ENCODE peak calls at places on chromosomes 11 and 22, in nine cellular contexts. A, N, B, P, V, S, J, Z and W are unnamed samples.

GRCh38 chr11:130721736-130722135 is 194.5 kb downstream of the SNX19 start:
- DNase-seq in S (peak), A (no peak), N (no peak), V (no peak), P (no peak), B (no peak), Z (no peak), J (peak), W (no peak)

GRCh38 chr11:130527648-130528300 is 79.3 kb downstream of the ADAMTS15 start:
- DNase-seq in J (peak), N (no peak), V (no peak), P (no peak), A (peak), S (peak), B (no peak), Z (no peak), W (no peak)

GRCh38 chr22:31295831-31296230 is 3.5 kb upstream of the PIK3IP1 start:
- DNase-seq in Z (no peak), V (no peak), P (no peak), S (no peak), J (peak), B (no peak), A (no peak), N (peak), W (no peak)

GRCh38 chr22:40276877-40277823 is 69.2 kb upstream of the ADSL start:
- DNase-seq in S (peak), J (peak), A (no peak), Z (no peak), V (no peak), B (peak), P (no peak), N (no peak), W (no peak)

GRCh38 chr22:39253427-39254070 is 8.8 kb upstream of the PDGFB start:
- DNase-seq in B (peak), Z (no peak), J (peak), S (peak), V (peak), N (peak), A (peak), P (peak), W (peak)

GRCh38 chr11:75428301-75428724 is 4.7 kb downstream of the KLHL35 start:
- DNase-seq in V (peak), P (peak), N (peak), A (peak), S (peak), B (peak), J (peak), Z (peak), W (no peak)

GRCh38 chr11:114447444-114447843 is 8.2 kb downstream of the REXO2 start:
- DNase-seq in Z (no peak), S (no peak), A (no peak), B (no peak), N (no peak), J (no peak), V (no peak), P (no peak), W (no peak)

GRCh38 chr22:32080904-32081303 is 37.8 kb downstream of the SLC5A1 start:
- DNase-seq in J (peak), V (no peak), P (no peak), Z (no peak), B (no peak), A (peak), S (peak), N (peak), W (peak)

GRCh38 chr22:49882519-49883293 is 29.1 kb downstream of the ZBED4 start:
- DNase-seq in J (peak), B (no peak), S (no peak), P (no peak), N (no peak), V (no peak), Z (no peak), A (no peak), W (no peak)

GRCh38 chr11:44766112-44766971 is 39.6 kb downstream of the TSPAN18 start:
- DNase-seq in A (no peak), P (no peak), S (no peak), B (peak), N (peak), V (peak), J (peak), Z (no peak), W (no peak)

GRCh38 chr11:96044747-96045146 is 120.8 kb upstream of the MTMR2 start:
- DNase-seq in A (no peak), P (no peak), J (no peak), V (no peak), S (no peak), B (no peak), Z (no peak), N (no peak), W (no peak)

GRCh38 chr11:124896071-124896750 is 1.5 kb downstream of the ROBO4 start:
- DNase-seq in A (no peak), S (peak), V (no peak), J (no peak), N (no peak), B (no peak), P (no peak), Z (peak), W (no peak)

GRCh38 chr22:22682807-22683667 is 38.6 kb downstream of the GGTLC2 start:
- DNase-seq in B (no peak), Z (no peak), P (no peak), S (peak), A (no peak), V (no peak), N (no peak), J (peak), W (no peak)

GRCh38 chr11:63592975-63593395 is 21.2 kb downstream of the PLAAT3 start:
- DNase-seq in A (peak), V (no peak), B (no peak), N (no peak), J (peak), P (no peak), S (peak), Z (no peak), W (no peak)

GRCh38 chr11:82890941-82891340 is 9.3 kb downstream of the PRCP start:
- DNase-seq in V (no peak), Z (no peak), P (no peak), J (no peak), S (no peak), B (no peak), N (no peak), A (no peak), W (no peak)
- H3K27ac ChIP-seq in V (no peak), Z (no peak), P (no peak), J (no peak), S (no peak), B (no peak), N (no peak), A (no peak), W (no peak)

GRCh38 chr11:27506200-27507182 is at the start of gene LIN7C:
- DNase-seq in B (peak), N (peak), A (peak), V (peak), J (peak), Z (peak), S (peak), P (peak), W (peak)
- TF ChIP-seq CTCF in B (peak), N (no peak), A (no peak), V (no peak), J (peak), Z (no peak), S (no peak), P (no peak), W (no peak)

DNA sequence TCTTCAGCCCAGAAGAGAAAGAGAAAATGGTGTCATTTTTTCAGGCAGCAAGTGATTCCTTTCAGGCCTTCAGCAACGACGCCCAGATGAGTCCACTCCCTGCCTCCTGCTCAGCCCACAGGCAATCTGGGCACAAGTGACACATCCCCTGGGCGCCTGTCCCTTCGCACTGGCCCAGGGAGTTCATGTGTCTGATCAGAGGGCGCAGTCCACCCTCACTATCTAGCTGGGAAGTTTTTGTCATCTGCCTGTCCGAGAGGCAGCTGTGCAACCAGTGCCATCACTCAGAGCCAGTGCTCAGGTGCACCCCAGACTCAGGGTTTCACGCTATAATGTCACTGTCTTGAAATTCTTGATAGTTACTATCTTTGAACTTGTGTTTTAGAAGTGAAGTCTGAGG is 1.4 kb upstream of the KCNQ1OT1 start:
- DNase-seq in S (no peak), J (no peak), P (peak), V (no peak), B (no peak), Z (peak), N (no peak), A (no peak), W (no peak)
- H3K27ac ChIP-seq in S (no peak), J (no peak), P (peak), V (no peak), B (peak), Z (peak), N (peak), A (no peak), W (peak)

DNA sequence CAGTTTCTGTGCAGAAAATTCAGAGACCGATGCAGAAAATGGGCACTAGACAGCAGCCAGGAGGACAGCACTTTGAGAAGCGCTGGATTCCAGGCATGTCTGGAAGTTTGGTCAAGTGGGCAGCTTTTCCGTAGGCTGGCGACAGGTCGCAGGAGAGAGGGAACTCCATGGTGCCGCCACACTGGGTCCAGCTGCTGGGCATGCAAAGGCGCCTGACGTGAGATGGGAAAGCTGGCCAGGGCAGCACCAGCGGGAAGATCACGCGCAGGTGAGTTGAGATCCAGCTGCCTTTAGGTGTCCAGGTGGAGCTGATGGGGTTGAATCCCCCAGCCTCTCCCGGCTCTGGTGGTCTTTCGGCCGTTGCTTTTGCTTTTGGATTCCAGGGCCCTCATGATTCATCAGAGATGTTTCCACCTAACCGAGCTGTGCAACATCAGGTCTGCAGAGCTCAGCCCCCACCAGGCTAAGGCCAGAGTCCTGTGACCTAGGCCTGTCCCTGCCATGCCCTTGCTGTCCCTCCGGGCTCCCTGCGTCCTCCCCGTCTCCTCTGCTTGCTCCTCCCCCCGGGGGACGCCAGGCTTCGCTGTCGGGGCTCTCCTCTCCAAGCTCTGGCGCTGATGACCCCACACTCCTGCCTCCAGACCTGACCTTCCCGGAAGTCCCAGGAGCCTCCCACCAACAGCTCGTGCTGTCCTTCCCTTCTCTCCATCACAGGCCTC is 1001.7 kb downstream of the BRD1 start:
- DNase-seq in S (no peak), Z (no peak), B (no peak), A (no peak), N (no peak), P (no peak), J (no peak), V (no peak), W (no peak)
- TF ChIP-seq CTCF in S (no peak), Z (no peak), B (no peak), A (no peak), N (no peak), P (no peak), J (no peak), V (no peak), W (no peak)

GRCh38 chr11:65180877-65181568 is 705 bp upstream of the CAPN1 start:
- DNase-seq in Z (peak), S (peak), V (peak), A (peak), J (peak), N (peak), B (peak), P (peak), W (no peak)
- H3K27ac ChIP-seq in Z (peak), S (peak), V (peak), A (peak), J (peak), N (peak), B (peak), P (peak), W (peak)

GRCh38 chr11:118052581-118053206 is 24.2 kb upstream of the TMPRSS4 start:
- DNase-seq in B (no peak), Z (no peak), N (peak), P (no peak), J (no peak), A (no peak), S (no peak), V (no peak), W (no peak)
- TF ChIP-seq CTCF in B (no peak), Z (no peak), N (no peak), P (no peak), J (no peak), A (no peak), S (no peak), V (no peak), W (no peak)